ENCODE peak calls at places on chromosomes 2 and 18, in nine cellular contexts. G, P, Z, J, A, K, I, S and U are unnamed samples.

GRCh38 chr2:61018319-61018750 is 280 bp upstream of the PUS10 start:
- DNase-seq in I (peak; percentile 64), K (no peak), A (peak; percentile 54), J (no peak), P (no peak), S (no peak), Z (peak; percentile 56), G (no peak), U (peak; percentile 9)

GRCh38 chr2:120245520-120245835 is 7.2 kb upstream of the RALB start:
- DNase-seq in Z (peak; percentile 54), J (no peak), G (no peak), A (no peak), K (no peak), I (no peak), P (no peak), S (peak; percentile 91), U (no peak)

GRCh38 chr2:221818569-221818968 is 246.5 kb upstream of the EPHA4 start:
- DNase-seq in K (peak; percentile 43), J (no peak), Z (peak; percentile 41), G (no peak), A (no peak), S (peak; percentile 19), I (no peak), P (no peak), U (no peak)

GRCh38 chr2:202193881-202194353 is 44.5 kb downstream of the SUMO1 start:
- DNase-seq in I (no peak), G (no peak), J (no peak), K (no peak), A (no peak), S (no peak), Z (no peak), P (no peak), U (no peak)

GRCh38 chr2:61469424-61470121 is 1.3 kb downstream of the USP34 start:
- DNase-seq in S (peak; percentile 20), P (no peak), A (no peak), Z (peak; percentile 18), K (peak; percentile 9), G (no peak), I (peak; percentile 20), J (no peak), U (no peak)

GRCh38 chr2:240793313-240794177 is 26.5 kb downstream of the KIF1A start:
- DNase-seq in S (no peak), Z (no peak), J (no peak), K (no peak), A (no peak), I (no peak), P (no peak), G (no peak), U (no peak)

GRCh38 chr2:98445708-98446577 is 1.3 kb downstream of the INPP4A start:
- DNase-seq in P (peak; percentile 74), A (no peak), J (no peak), K (peak; percentile 22), G (no peak), I (peak; percentile 31), Z (peak; percentile 21), S (no peak), U (peak; percentile 42)

GRCh38 chr2:189580267-189580661 is 322 bp downstream of the SLC40A1 start:
- DNase-seq in K (peak; percentile 13), I (peak; percentile 30), A (peak; percentile 17), P (peak; percentile 80), S (peak; percentile 35), G (no peak), J (no peak), Z (no peak), U (peak; percentile 65)

GRCh38 chr18:51461956-51462355 is 264.5 kb upstream of the MEX3C start:
- DNase-seq in A (no peak), I (peak; percentile 6), K (peak; percentile 56), Z (no peak), J (no peak), P (no peak), G (no peak), S (peak; percentile 13), U (no peak)

GRCh38 chr2:186820303-186820702 is 28.7 kb downstream of the ZSWIM2 start:
- DNase-seq in Z (no peak), K (no peak), P (no peak), I (no peak), G (no peak), A (no peak), J (no peak), S (no peak), U (no peak)
- H3K4me2 ChIP-seq in Z (no peak overlapping the region), K (no peak overlapping the region), P (no peak overlapping the region), I (peak overlapping the region; percentile 5), G (no peak overlapping the region), A (no peak overlapping the region), J (no peak overlapping the region), S (no peak overlapping the region), U (no peak overlapping the region)

DNA sequence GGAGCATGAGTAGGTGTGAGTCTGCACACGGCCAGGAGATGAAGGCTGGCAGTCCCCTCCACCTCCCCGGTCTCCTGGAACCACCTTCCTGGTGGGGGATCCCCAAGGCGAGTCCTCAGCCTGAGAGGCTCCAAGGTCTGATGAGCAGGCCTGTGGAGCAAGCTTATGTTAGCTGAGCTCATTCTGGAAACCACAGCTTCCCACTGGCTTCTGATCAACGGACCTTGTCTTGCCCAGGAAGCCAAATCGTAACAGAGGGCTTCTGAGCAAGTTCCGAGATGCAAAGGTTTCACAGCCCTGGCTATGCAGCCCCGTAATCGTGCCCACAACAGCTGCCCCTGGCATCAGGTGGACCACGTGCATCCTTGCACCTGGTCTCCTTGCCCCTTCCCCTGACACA is 28.8 kb upstream of the GPR55 start:
- DNase-seq in A (no peak), S (no peak), I (peak; percentile 11), Z (no peak), K (no peak), J (no peak), P (no peak), G (no peak), U (no peak)
- H3K4me2 ChIP-seq in A (no peak overlapping the region), S (no peak overlapping the region), I (no peak overlapping the region), Z (no peak overlapping the region), K (no peak overlapping the region), J (no peak overlapping the region), P (no peak overlapping the region), G (no peak overlapping the region), U (no peak overlapping the region)

DNA sequence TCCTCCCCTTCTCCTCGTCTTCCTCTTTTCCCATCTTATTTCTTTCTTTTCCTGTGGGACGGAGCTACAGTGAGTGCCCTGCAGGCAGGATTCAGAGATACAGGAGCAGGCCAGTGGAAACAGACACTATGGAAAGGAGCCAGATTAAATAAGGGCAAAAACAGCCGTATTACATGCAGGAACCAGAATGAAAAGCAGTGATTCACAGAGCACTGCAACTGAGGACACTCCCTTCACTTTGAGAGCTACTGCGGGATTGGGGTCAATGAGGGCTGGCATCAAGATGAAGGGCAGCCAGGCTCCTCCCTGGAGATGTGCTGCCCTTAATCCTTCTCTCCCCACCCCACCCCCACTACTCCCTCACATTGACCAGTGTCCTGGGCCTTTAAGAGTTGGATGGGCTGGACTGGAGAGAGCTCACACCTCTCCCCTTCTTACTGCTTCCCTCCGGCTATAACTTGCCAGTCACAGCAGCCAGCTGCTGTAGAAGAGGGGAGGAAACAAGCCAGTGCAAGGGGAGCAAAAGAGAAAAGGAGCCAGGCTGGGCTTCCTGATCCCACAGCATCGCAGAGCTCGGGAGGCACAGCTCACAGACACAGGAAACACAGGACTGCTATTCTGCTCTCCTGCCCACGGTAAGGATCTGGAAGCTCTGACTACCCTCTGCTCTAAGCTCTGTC is at the start of gene PLCD4:
- DNase-seq in P (no peak), G (peak; percentile 11), K (peak; percentile 41), S (peak; percentile 24), A (no peak), I (peak; percentile 79), J (no peak), Z (peak; percentile 65), U (peak; percentile 79)
- H3K4me2 ChIP-seq in P (no peak within 1 kb of the TSS), G (no peak within 1 kb of the TSS), K (no peak within 1 kb of the TSS), S (peak within 1 kb of the TSS; percentile 42), A (peak within 1 kb of the TSS; percentile 56), I (peak within 1 kb of the TSS; percentile 90), J (no peak within 1 kb of the TSS), Z (peak within 1 kb of the TSS; percentile 39), U (peak within 1 kb of the TSS; percentile 82)

GRCh38 chr18:74353169-74353775 is 37.6 kb downstream of the C18orf63 start:
- DNase-seq in K (peak; percentile 67), S (peak; percentile 82), I (peak; percentile 61), G (peak; percentile 47), P (peak; percentile 52), J (peak; percentile 29), A (peak; percentile 26), Z (peak; percentile 73), U (peak; percentile 35)

GRCh38 chr18:74346206-74346605 is 30.6 kb downstream of the C18orf63 start:
- DNase-seq in P (no peak), K (no peak), S (no peak), Z (no peak), J (no peak), I (no peak), G (no peak), A (no peak), U (no peak)

GRCh38 chr18:74356959-74357358 is 41.3 kb downstream of the C18orf63 start:
- DNase-seq in P (no peak), J (no peak), Z (no peak), K (no peak), S (no peak), A (no peak), G (no peak), I (no peak), U (no peak)

DNA sequence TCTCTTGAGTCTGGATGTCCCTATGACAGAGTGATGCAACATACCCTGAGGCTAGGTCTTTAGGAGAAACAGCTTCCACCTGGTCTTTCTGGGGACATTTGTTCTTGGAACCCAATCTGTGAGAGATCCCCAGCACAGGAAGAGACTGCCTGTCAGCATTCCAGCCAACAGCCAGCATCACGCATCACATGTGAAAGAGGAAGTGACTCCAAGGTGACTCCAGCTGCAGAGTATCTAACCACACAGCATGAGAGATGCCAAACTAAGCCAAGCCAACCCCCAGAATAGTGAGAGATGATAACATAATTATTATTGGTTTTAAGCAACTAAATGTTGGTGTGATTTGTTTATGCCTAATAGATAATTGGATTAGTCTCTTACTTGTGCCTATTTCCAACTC is 35.7 kb downstream of the C18orf63 start:
- DNase-seq in P (no peak), Z (peak; percentile 76), I (peak; percentile 50), S (no peak), G (no peak), A (no peak), K (peak; percentile 45), J (no peak), U (no peak)
- H3K4me2 ChIP-seq in P (no peak overlapping the region), Z (peak overlapping the region; percentile 9), I (peak overlapping the region; percentile 15), S (no peak overlapping the region), G (no peak overlapping the region), A (no peak overlapping the region), K (no peak overlapping the region), J (no peak overlapping the region), U (no peak overlapping the region)

GRCh38 chr2:214311031-214311533 is 99.8 kb upstream of the VWC2L start:
- DNase-seq in P (no peak), K (peak; percentile 9), Z (no peak), A (no peak), S (no peak), I (no peak), J (no peak), G (no peak), U (no peak)
- H3K4me2 ChIP-seq in P (no peak overlapping the region), K (no peak overlapping the region), Z (no peak overlapping the region), A (no peak overlapping the region), S (no peak overlapping the region), I (no peak overlapping the region), J (no peak overlapping the region), G (no peak overlapping the region), U (no peak overlapping the region)